ENCODE peak calls at places on chromosomes 1 and 21, in six cellular contexts. M is stimulated activated CD8-positive, alpha-beta memory T cell treated with anti-CD3 and anti-CD28 coated beads, Interleukin-7, amount 100 ng/mL, for 24 hours; L is nucleus accumbens; V is activated effector memory CD4-positive, alpha-beta T cell treated with anti-CD3 and anti-CD28 coated beads, Interleukin-2, amount 50 U/mL, for 16 hours; S is cardiac fibroblast; N is GM23338. E is an unnamed sample.

GRCh38 chr1:177255411-177255810 is 84.7 kb downstream of the BRINP2 start:
- DNase-seq in M (no peak), L (no peak), V (no peak), S (peak), N (no peak), E (no peak)

GRCh38 chr1:186873687-186874086 is 44.9 kb downstream of the PLA2G4A start:
- DNase-seq in M (no peak), L (no peak), V (no peak), S (no peak), N (no peak), E (no peak)

GRCh38 chr1:165073402-165074007 is 283.0 kb downstream of the LMX1A start:
- DNase-seq in M (no peak), L (no peak), V (no peak), S (peak), N (peak), E (peak)

GRCh38 chr21:28447453-28447852 is 545.2 kb downstream of the LTN1 start:
- DNase-seq in M (no peak), L (no peak), V (no peak), S (peak), N (no peak), E (no peak)

GRCh38 chr1:115665319-115665718 is 23.5 kb downstream of the VANGL1 start:
- DNase-seq in M (no peak), L (no peak), V (no peak), S (no peak), N (no peak), E (no peak)

GRCh38 chr1:240282061-240282830 is 190.6 kb downstream of the FMN2 start:
- DNase-seq in M (no peak), L (no peak), V (no peak), S (peak), N (peak), E (no peak)

GRCh38 chr1:6412896-6413295 is 6.8 kb downstream of the HES2 start:
- DNase-seq in M (no peak), L (no peak), V (no peak), S (peak), N (no peak), E (no peak)

GRCh38 chr1:178625695-178626094 is 99.3 kb upstream of the RALGPS2 start:
- DNase-seq in M (no peak), L (no peak), V (no peak), S (no peak), N (no peak), E (no peak)

GRCh38 chr1:230303822-230304221 is 122.3 kb downstream of the PGBD5 start:
- DNase-seq in M (no peak), L (no peak), V (no peak), S (peak), N (no peak), E (no peak)

GRCh38 chr1:62304975-62305374 is 14.3 kb downstream of the KANK4 start:
- DNase-seq in M (no peak), L (no peak), V (no peak), S (no peak), N (no peak), E (no peak)

GRCh38 chr1:109770331-109771095 is 6.8 kb upstream of the EPS8L3 start:
- DNase-seq in M (no peak), L (no peak), V (peak), S (no peak), N (no peak), E (peak)

GRCh38 chr1:35642472-35642955 is 1.2 kb upstream of the PSMB2 start:
- DNase-seq in M (no peak), L (no peak), V (peak), S (peak), N (no peak), E (no peak)

GRCh38 chr21:42406201-42406601 is 2.5 kb downstream of the UBASH3A start:
- DNase-seq in M (no peak), L (no peak), V (peak), S (no peak), N (no peak), E (no peak)

GRCh38 chr1:173590557-173590956 is 12.3 kb downstream of the SLC9C2 start:
- DNase-seq in M (no peak), L (no peak), V (no peak), S (peak), N (no peak), E (no peak)

GRCh38 chr1:16043950-16044349 is 368 bp downstream of the CLCNKB start:
- DNase-seq in M (no peak), L (no peak), V (no peak), S (no peak), N (no peak), E (no peak)

GRCh38 chr21:36926989-36927695 is 39.3 kb downstream of the HLCS start:
- DNase-seq in M (no peak), L (no peak), V (no peak), S (no peak), N (no peak), E (no peak)

GRCh38 chr1:183634429-183635065 is 1.0 kb downstream of the ARPC5 start:
- DNase-seq in M (no peak), L (no peak), V (no peak), S (no peak), N (no peak), E (no peak)

GRCh38 chr1:100037665-100038400 is 68.0 kb downstream of the SLC35A3 start:
- DNase-seq in M (peak), L (peak), V (peak), S (peak), N (peak), E (peak)

GRCh38 chr21:44617071-44617501 is 5.2 kb downstream of the KRTAP10-8 start:
- DNase-seq in M (no peak), L (no peak), V (no peak), S (no peak), N (peak), E (no peak)

GRCh38 chr1:6033986-6034749 is 11.5 kb upstream of the KCNAB2 start:
- DNase-seq in M (no peak), L (no peak), V (peak), S (peak), N (peak), E (peak)

GRCh38 chr1:18134324-18135046 is 26.9 kb downstream of the IGSF21 start:
- DNase-seq in M (no peak), L (no peak), V (no peak), S (no peak), N (no peak), E (no peak)

GRCh38 chr1:204254031-204254661 is 40.4 kb upstream of the GOLT1A start:
- DNase-seq in M (no peak), L (no peak), V (no peak), S (peak), N (peak), E (no peak)

E was measured in frontal cortex.